ENCODE peak calls at places on chromosome 16, in seven cellular contexts. One of them, this sample, is unnamed.

GRCh38 chr16:74982303-74982702 is 2.6 kb downstream of the WDR59 start:
- DNase-seq in foreskin fibroblast: no peak
- DNase-seq in lower leg skin: no peak
- DNase-seq in fibroblast of lung: no peak
- DNase-seq in OCI-LY7: no peak
- DNase-seq in Caco-2: no peak
- DNase-seq in upper lobe of right lung: no peak
- DNase-seq in this sample: no peak

GRCh38 chr16:88779406-88780099 is 5.5 kb downstream of the PIEZO1 start:
- DNase-seq in Caco-2: no peak
- DNase-seq in upper lobe of right lung: no peak
- DNase-seq in lower leg skin: no peak
- DNase-seq in OCI-LY7: no peak
- DNase-seq in foreskin fibroblast: no peak
- DNase-seq in fibroblast of lung: peak
- DNase-seq in this sample: no peak

GRCh38 chr16:35239561-35239960 is 1780.1 kb downstream of the TP53TG3F start:
- DNase-seq in Caco-2: no peak
- DNase-seq in lower leg skin: no peak
- DNase-seq in upper lobe of right lung: no peak
- DNase-seq in foreskin fibroblast: no peak
- DNase-seq in OCI-LY7: no peak
- DNase-seq in fibroblast of lung: no peak
- DNase-seq in this sample: no peak

GRCh38 chr16:47461598-47462266 is 601 bp downstream of the PHKB start:
- DNase-seq in OCI-LY7: peak
- DNase-seq in lower leg skin: no peak
- DNase-seq in upper lobe of right lung: no peak
- DNase-seq in Caco-2: peak
- DNase-seq in fibroblast of lung: peak
- DNase-seq in foreskin fibroblast: peak
- DNase-seq in this sample: peak

GRCh38 chr16:6081320-6081976 is 983.9 kb upstream of the EEF2KMT start:
- DNase-seq in fibroblast of lung: peak
- DNase-seq in foreskin fibroblast: no peak
- DNase-seq in lower leg skin: no peak
- DNase-seq in Caco-2: no peak
- DNase-seq in upper lobe of right lung: no peak
- DNase-seq in OCI-LY7: peak
- DNase-seq in this sample: peak

GRCh38 chr16:30567160-30567990 is 4.1 kb downstream of the ZNF688 start:
- DNase-seq in Caco-2: no peak
- DNase-seq in foreskin fibroblast: no peak
- DNase-seq in fibroblast of lung: no peak
- DNase-seq in OCI-LY7: no peak
- DNase-seq in upper lobe of right lung: no peak
- DNase-seq in lower leg skin: no peak
- DNase-seq in this sample: no peak

GRCh38 chr16:88436796-88437195 is 16.3 kb upstream of the ZFPM1 start:
- DNase-seq in OCI-LY7: no peak
- DNase-seq in Caco-2: no peak
- DNase-seq in upper lobe of right lung: no peak
- DNase-seq in lower leg skin: no peak
- DNase-seq in foreskin fibroblast: no peak
- DNase-seq in fibroblast of lung: no peak
- DNase-seq in this sample: no peak

GRCh38 chr16:22843856-22844255 is 29.9 kb downstream of the HS3ST2 start:
- DNase-seq in upper lobe of right lung: no peak
- DNase-seq in OCI-LY7: no peak
- DNase-seq in Caco-2: no peak
- DNase-seq in fibroblast of lung: no peak
- DNase-seq in foreskin fibroblast: no peak
- DNase-seq in lower leg skin: no peak
- DNase-seq in this sample: no peak

DNA sequence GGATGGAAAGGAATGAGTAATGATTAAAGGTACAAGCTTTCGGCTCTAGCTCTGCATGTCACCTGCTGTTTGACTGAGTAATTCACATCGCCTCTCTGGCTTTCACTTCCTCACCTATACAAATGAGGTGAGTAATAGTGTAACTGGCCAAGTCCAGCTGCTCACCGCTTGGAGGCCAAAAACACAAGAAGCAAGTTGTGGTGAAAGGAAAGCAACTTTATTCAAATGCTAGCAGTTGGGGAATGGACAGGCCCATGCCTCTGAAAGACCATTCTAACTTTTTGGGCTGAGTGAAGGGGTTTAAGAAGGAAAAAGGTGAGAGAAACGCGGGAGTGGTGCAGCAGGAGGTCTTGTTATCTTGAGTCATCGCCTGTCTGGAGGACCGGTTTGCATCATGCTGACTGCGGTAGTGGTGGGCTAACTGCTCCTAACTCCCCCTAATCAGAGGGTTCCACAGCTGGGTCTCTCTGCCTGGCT is 45.7 kb upstream of the CSNK2A2 start:
- DNase-seq in fibroblast of lung: no peak
- DNase-seq in upper lobe of right lung: no peak
- DNase-seq in Caco-2: no peak
- DNase-seq in lower leg skin: no peak
- DNase-seq in foreskin fibroblast: no peak
- DNase-seq in OCI-LY7: peak
- DNase-seq in this sample: no peak
- H3K4me3 ChIP-seq in fibroblast of lung: no peak
- H3K4me3 ChIP-seq in upper lobe of right lung: no peak
- H3K4me3 ChIP-seq in Caco-2: no peak
- H3K4me3 ChIP-seq in lower leg skin: no peak
- H3K4me3 ChIP-seq in foreskin fibroblast: no peak
- H3K4me3 ChIP-seq in OCI-LY7: peak
- H3K4me3 ChIP-seq in this sample: no peak

GRCh38 chr16:86272744-86273143 is 237.6 kb upstream of the FOXF1 start:
- DNase-seq in foreskin fibroblast: no peak
- DNase-seq in Caco-2: no peak
- DNase-seq in lower leg skin: no peak
- DNase-seq in OCI-LY7: no peak
- DNase-seq in upper lobe of right lung: no peak
- DNase-seq in fibroblast of lung: no peak
- DNase-seq in this sample: no peak

GRCh38 chr16:86281435-86281834 is 228.9 kb upstream of the FOXF1 start:
- DNase-seq in OCI-LY7: no peak
- DNase-seq in fibroblast of lung: no peak
- DNase-seq in lower leg skin: peak
- DNase-seq in Caco-2: no peak
- DNase-seq in upper lobe of right lung: no peak
- DNase-seq in foreskin fibroblast: no peak
- DNase-seq in this sample: no peak

GRCh38 chr16:86277236-86277635 is 233.1 kb upstream of the FOXF1 start:
- DNase-seq in OCI-LY7: no peak
- DNase-seq in lower leg skin: no peak
- DNase-seq in upper lobe of right lung: no peak
- DNase-seq in Caco-2: no peak
- DNase-seq in foreskin fibroblast: no peak
- DNase-seq in fibroblast of lung: no peak
- DNase-seq in this sample: no peak
- H3K4me3 ChIP-seq in OCI-LY7: no peak
- H3K4me3 ChIP-seq in lower leg skin: no peak
- H3K4me3 ChIP-seq in upper lobe of right lung: no peak
- H3K4me3 ChIP-seq in Caco-2: no peak
- H3K4me3 ChIP-seq in foreskin fibroblast: no peak
- H3K4me3 ChIP-seq in fibroblast of lung: no peak
- H3K4me3 ChIP-seq in this sample: no peak

GRCh38 chr16:287981-288920 is 5.3 kb downstream of the PDIA2 start:
- DNase-seq in fibroblast of lung: no peak
- DNase-seq in foreskin fibroblast: no peak
- DNase-seq in OCI-LY7: no peak
- DNase-seq in upper lobe of right lung: no peak
- DNase-seq in Caco-2: no peak
- DNase-seq in lower leg skin: no peak
- DNase-seq in this sample: no peak

GRCh38 chr16:289395-289997 is 6.5 kb downstream of the PDIA2 start:
- DNase-seq in fibroblast of lung: no peak
- DNase-seq in upper lobe of right lung: no peak
- DNase-seq in OCI-LY7: no peak
- DNase-seq in foreskin fibroblast: no peak
- DNase-seq in Caco-2: no peak
- DNase-seq in lower leg skin: no peak
- DNase-seq in this sample: no peak

GRCh38 chr16:291539-291938 is 8.6 kb downstream of the PDIA2 start:
- DNase-seq in OCI-LY7: no peak
- DNase-seq in fibroblast of lung: no peak
- DNase-seq in foreskin fibroblast: no peak
- DNase-seq in Caco-2: no peak
- DNase-seq in upper lobe of right lung: no peak
- DNase-seq in lower leg skin: no peak
- DNase-seq in this sample: no peak

GRCh38 chr16:290681-291405 is 7.9 kb downstream of the PDIA2 start:
- DNase-seq in fibroblast of lung: no peak
- DNase-seq in OCI-LY7: no peak
- DNase-seq in lower leg skin: no peak
- DNase-seq in upper lobe of right lung: no peak
- DNase-seq in foreskin fibroblast: no peak
- DNase-seq in Caco-2: no peak
- DNase-seq in this sample: no peak

DNA sequence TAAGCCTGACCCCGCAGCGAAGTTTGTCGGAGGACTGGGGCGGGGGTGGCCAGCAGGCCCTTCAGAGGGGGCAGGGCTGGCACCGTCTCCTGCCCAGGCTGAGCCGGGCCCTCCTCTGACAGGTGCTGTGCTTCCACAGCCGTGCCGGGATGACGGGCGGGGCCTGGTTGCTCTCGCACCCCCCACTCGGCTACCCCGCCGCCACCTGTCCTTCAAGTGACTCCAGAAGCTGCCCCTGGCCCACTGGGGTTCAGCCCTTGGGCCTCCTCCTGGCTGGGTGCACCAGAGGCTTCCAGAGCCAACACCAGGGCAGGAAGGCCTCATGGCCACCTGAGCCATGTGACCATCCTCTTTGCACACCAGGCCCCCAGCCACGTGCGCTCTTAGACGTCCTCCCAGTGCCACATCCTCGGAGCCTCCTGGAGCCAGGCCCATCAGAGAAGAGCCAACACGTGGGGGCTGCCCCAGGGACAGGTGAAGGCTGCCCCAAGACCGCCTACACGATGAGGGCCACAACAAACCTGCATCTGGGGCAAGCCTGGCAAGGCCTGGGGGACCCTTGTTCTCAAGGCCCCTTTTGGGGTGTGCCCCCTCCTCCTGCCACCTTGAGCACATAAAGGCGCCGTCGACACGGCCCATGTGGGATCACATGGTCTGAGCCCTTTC is 7.2 kb downstream of the PDIA2 start:
- DNase-seq in lower leg skin: no peak
- DNase-seq in upper lobe of right lung: no peak
- DNase-seq in OCI-LY7: no peak
- DNase-seq in Caco-2: no peak
- DNase-seq in fibroblast of lung: no peak
- DNase-seq in foreskin fibroblast: no peak
- DNase-seq in this sample: no peak
- H3K4me3 ChIP-seq in lower leg skin: no peak
- H3K4me3 ChIP-seq in upper lobe of right lung: no peak
- H3K4me3 ChIP-seq in OCI-LY7: no peak
- H3K4me3 ChIP-seq in Caco-2: no peak
- H3K4me3 ChIP-seq in fibroblast of lung: no peak
- H3K4me3 ChIP-seq in foreskin fibroblast: no peak
- H3K4me3 ChIP-seq in this sample: no peak

GRCh38 chr16:21233521-21234150 is at the start of gene ANKS4B:
- DNase-seq in upper lobe of right lung: no peak
- DNase-seq in lower leg skin: no peak
- DNase-seq in foreskin fibroblast: no peak
- DNase-seq in fibroblast of lung: no peak
- DNase-seq in OCI-LY7: no peak
- DNase-seq in Caco-2: peak
- DNase-seq in this sample: no peak
- H3K4me3 ChIP-seq in upper lobe of right lung: no peak
- H3K4me3 ChIP-seq in lower leg skin: no peak
- H3K4me3 ChIP-seq in foreskin fibroblast: no peak
- H3K4me3 ChIP-seq in fibroblast of lung: no peak
- H3K4me3 ChIP-seq in OCI-LY7: no peak
- H3K4me3 ChIP-seq in Caco-2: peak
- H3K4me3 ChIP-seq in this sample: no peak

This sample was measured in Jurkat, Clone E6-1.